ENCODE peak calls at places on chromosomes 11 and 22, in four cellular contexts. N is K562, U is HepG2, Q is H1. X is an unnamed sample.
A peak's percentile ranks its signal among the peaks of the same experiment; 100 is the strongest.

GRCh38 chr11:26992031-26992541 is 1.8 kb upstream of the FIBIN start:
- DNase-seq in Q (no peak), U (no peak), N (no peak), X (no peak)

GRCh38 chr11:128157423-128158298 is 429.7 kb downstream of the ETS1 start:
- DNase-seq in Q (no peak), N (peak; percentile 51), U (peak; percentile 44), X (peak; percentile 72)

GRCh38 chr22:46061124-46061410 is 84.1 kb upstream of the WNT7B start:
- DNase-seq in Q (no peak), U (no peak), N (no peak), X (no peak)

GRCh38 chr22:39297490-39298193 is 21.8 kb downstream of the RPL3 start:
- DNase-seq in U (no peak), Q (no peak), N (no peak), X (no peak)

GRCh38 chr11:95140397-95141030 is 50.9 kb downstream of the ENDOD1 start:
- DNase-seq in N (peak; percentile 48), U (no peak), Q (no peak), X (no peak)

GRCh38 chr11:33895752-33896137 is 3.9 kb upstream of the LMO2 start:
- DNase-seq in Q (no peak), N (no peak), U (no peak), X (no peak)

GRCh38 chr11:2913776-2914474 is 15.3 kb downstream of the PHLDA2 start:
- DNase-seq in Q (no peak), N (no peak), U (no peak), X (no peak)

GRCh38 chr11:65114538-65115171 is 2.8 kb downstream of the ZNHIT2 start:
- DNase-seq in Q (no peak), U (no peak), N (no peak), X (no peak)

GRCh38 chr22:23315341-23315917 is 135.1 kb downstream of the BCR start:
- DNase-seq in Q (peak; percentile 13), U (peak; percentile 39), N (peak; percentile 87), X (peak; percentile 23)

GRCh38 chr22:24977370-24978230 is 25.1 kb downstream of the KIAA1671 start:
- DNase-seq in Q (no peak), N (no peak), U (no peak), X (no peak)

GRCh38 chr11:92972248-92972647 is 2.8 kb downstream of the MTNR1B start:
- DNase-seq in N (peak; percentile 10), U (no peak), Q (no peak), X (no peak)

GRCh38 chr11:47413908-47414684 is 5.7 kb downstream of the SLC39A13 start:
- DNase-seq in N (peak; percentile 37), Q (no peak), U (no peak), X (no peak)

DNA sequence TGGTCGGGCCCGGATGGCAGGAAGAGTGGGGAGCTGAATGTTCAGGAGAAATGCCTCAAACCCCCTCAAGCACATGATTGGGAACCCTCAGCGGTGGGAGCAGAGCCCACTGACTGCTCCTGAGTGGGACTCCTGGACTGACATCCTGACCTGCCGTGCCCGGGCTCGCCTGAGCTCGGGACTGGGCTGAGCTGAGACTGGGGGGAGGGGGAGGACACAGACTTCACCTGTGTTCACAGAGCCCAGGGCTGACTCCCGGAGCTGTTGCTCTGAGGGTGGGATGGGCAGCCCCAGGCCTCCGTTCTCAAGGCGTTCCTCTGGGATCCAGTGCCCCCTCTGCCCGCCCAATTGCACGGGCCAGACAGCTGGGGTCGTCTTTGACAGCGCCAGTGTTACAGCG is 24.6 kb downstream of the DAGLA start:
- DNase-seq in U (no peak), N (no peak), Q (no peak), X (no peak)
- H3K4me1 ChIP-seq in U (peaks cover 10% of the 10 kb centered on the region), N (no peaks in the 10 kb centered on the region), Q (peaks cover 2% of the 10 kb centered on the region), X (peaks cover 22% of the 10 kb centered on the region)

GRCh38 chr22:19480789-19481188 is 1.1 kb downstream of the CDC45 start:
- DNase-seq in N (peak; percentile 59), U (no peak), Q (no peak), X (no peak)
- TF ChIP-seq FOSL1 in N (no peak), U (no peak), Q (no peak), X (no peak)

DNA sequence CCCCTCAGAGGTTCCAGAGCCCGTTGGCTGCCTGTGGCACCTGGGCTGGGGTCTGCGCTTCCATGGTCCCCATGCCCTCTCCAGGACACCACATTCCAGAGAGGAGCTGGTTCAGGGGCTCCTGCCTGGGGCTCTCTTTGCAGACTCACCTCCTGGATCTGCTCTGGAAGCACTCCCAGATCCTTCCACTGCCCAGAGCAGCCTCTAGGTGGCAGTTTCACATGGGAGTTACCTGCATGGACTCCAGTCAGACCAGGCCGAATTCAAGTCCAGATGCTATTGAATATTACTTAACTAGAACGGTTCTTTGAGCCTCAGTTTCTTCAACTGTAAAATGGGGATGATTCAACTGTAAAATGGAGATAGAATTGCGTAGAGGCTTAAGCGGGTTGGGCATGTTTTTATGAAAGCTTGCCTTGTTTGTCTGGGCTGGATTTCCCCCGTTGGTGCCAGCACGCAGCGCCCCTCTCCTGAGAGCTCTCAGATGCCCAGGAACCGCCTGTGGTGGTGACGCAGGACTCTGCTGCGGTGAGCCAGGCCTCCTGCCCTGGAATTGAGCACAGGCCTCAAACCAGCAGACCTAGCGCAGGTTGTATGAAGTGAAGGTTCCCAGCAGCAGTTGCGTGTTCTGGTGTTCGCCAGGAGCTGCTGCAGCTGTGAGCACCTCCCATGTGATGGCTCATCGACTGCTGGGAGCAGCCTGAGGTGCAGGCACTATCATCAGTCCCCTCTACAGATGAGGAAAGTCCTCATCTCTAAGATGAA is 44.2 kb downstream of the LMO1 start:
- DNase-seq in Q (no peak), N (peak; percentile 63), U (peak; percentile 39), X (peak; percentile 50)
- H3K4me1 ChIP-seq in Q (no peaks in the 10 kb centered on the region), N (no peaks in the 10 kb centered on the region), U (no peaks in the 10 kb centered on the region), X (no peaks in the 10 kb centered on the region)

GRCh38 chr11:117037279-117037951 is 60.8 kb downstream of the SIK3 start:
- DNase-seq in U (no peak), N (no peak), Q (no peak), X (no peak)
- TF ChIP-seq FOSL1 in U (no peak), N (peak; percentile 23), Q (no peak), X (no peak)